ENCODE peak calls at places on chromosomes 6 and 20, in nine cellular contexts. I, P, J, D, W, U, C, N and Z are unnamed samples.

GRCh38 chr6:43628392-43629103 is 516 bp downstream of the GTPBP2 start:
- DNase-seq in W (peak; percentile 72), U (no peak), I (no peak), N (peak; percentile 51), D (peak; percentile 66), P (peak; percentile 62), J (peak; percentile 75), C (peak; percentile 76), Z (peak; percentile 75)

GRCh38 chr6:74870403-74870802 is 335.4 kb downstream of the COL12A1 start:
- DNase-seq in D (no peak), I (no peak), N (no peak), U (no peak), J (no peak), W (peak; percentile 1), C (no peak), P (peak; percentile 23), Z (no peak)

GRCh38 chr6:121607716-121608115 is 172.3 kb downstream of the GJA1 start:
- DNase-seq in W (no peak), I (no peak), D (no peak), J (no peak), N (no peak), C (no peak), U (no peak), P (no peak), Z (no peak)

GRCh38 chr6:138004423-138005287 is 102.6 kb downstream of the PERP start:
- DNase-seq in C (peak; percentile 35), U (no peak), P (no peak), I (no peak), D (no peak), W (peak; percentile 53), J (no peak), N (no peak), Z (no peak)

GRCh38 chr6:17986656-17987575 is 519 bp downstream of the KIF13A start:
- DNase-seq in N (peak; percentile 52), I (peak; percentile 53), P (peak; percentile 63), D (peak; percentile 75), W (peak; percentile 52), C (peak; percentile 42), U (peak; percentile 61), J (peak; percentile 67), Z (peak; percentile 77)

GRCh38 chr6:101268541-101268940 is 125.0 kb upstream of the GRIK2 start:
- DNase-seq in J (no peak), N (no peak), I (no peak), D (no peak), C (no peak), P (no peak), U (no peak), W (peak; percentile 15), Z (no peak)

GRCh38 chr6:166411271-166411670 is 28.5 kb upstream of the MPC1 start:
- DNase-seq in P (no peak), J (no peak), N (no peak), U (no peak), I (no peak), C (no peak), W (no peak), D (no peak), Z (no peak)

GRCh38 chr6:127115032-127115661 is 3.3 kb upstream of the RSPO3 start:
- DNase-seq in N (no peak), U (no peak), P (no peak), D (no peak), W (no peak), C (no peak), I (no peak), J (no peak), Z (no peak)

GRCh38 chr6:144314003-144314485 is 28.9 kb downstream of the UTRN start:
- DNase-seq in I (peak; percentile 59), C (no peak), W (no peak), U (no peak), N (no peak), J (no peak), P (no peak), D (peak; percentile 93), Z (no peak)

GRCh38 chr6:42451146-42451594 is 556 bp downstream of the TRERF1 start:
- DNase-seq in P (no peak), C (no peak), U (no peak), W (no peak), N (no peak), D (no peak), I (no peak), J (no peak), Z (peak; percentile 25)

GRCh38 chr6:54053893-54054391 is 57.3 kb upstream of the MLIP start:
- DNase-seq in U (no peak), D (peak; percentile 45), I (peak; percentile 38), P (peak; percentile 63), J (no peak), C (no peak), N (no peak), W (peak; percentile 74), Z (peak; percentile 75)

GRCh38 chr6:134521116-134521501 is 203.2 kb upstream of the SGK1 start:
- DNase-seq in N (peak; percentile 53), C (no peak), D (peak; percentile 29), I (no peak), P (no peak), W (no peak), J (no peak), U (no peak), Z (no peak)

GRCh38 chr6:96907498-96907897 is 9.8 kb upstream of the NDUFAF4 start:
- DNase-seq in N (no peak), C (no peak), P (no peak), J (no peak), W (no peak), I (no peak), U (no peak), D (no peak), Z (no peak)

DNA sequence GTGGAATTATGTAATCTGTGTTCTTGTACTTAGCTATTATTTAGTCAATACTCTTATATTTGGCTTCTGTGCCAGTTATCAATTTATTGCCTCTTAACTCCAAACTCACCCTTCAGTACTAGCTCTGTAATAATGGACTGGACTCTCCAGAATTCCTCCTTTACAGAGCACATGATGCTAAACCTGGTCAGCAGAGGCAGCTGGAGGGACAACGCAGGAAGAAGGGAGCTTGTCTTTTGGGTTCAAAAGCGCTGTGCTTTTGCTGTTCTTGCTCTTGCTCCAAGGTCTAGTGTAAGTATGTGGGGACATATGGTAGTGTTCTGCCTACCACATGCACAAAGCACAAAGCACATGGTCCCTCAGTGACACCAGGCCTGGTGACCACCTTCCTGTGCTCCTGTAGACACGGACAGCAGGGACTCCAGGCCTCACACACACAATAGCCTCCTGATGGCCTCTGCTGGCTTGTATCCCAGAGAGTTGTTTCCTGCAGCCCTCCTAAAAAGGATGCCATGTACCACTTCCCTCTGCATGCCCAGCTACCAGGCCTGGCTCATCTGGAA is 46.1 kb downstream of the CHD6 start:
- DNase-seq in N (no peak), J (no peak), U (no peak), P (no peak), I (no peak), D (no peak), C (no peak), W (no peak), Z (no peak)
- H3K4me1 ChIP-seq in N (peaks cover 91% of the 10 kb centered on the region), J (peaks cover 5% of the 10 kb centered on the region), U (no peaks in the 10 kb centered on the region), P (peaks cover 36% of the 10 kb centered on the region), I (peaks cover 47% of the 10 kb centered on the region), D (peaks cover 43% of the 10 kb centered on the region), C (peaks cover 3% of the 10 kb centered on the region), W (peaks cover 8% of the 10 kb centered on the region), Z (peaks cover 6% of the 10 kb centered on the region)

DNA sequence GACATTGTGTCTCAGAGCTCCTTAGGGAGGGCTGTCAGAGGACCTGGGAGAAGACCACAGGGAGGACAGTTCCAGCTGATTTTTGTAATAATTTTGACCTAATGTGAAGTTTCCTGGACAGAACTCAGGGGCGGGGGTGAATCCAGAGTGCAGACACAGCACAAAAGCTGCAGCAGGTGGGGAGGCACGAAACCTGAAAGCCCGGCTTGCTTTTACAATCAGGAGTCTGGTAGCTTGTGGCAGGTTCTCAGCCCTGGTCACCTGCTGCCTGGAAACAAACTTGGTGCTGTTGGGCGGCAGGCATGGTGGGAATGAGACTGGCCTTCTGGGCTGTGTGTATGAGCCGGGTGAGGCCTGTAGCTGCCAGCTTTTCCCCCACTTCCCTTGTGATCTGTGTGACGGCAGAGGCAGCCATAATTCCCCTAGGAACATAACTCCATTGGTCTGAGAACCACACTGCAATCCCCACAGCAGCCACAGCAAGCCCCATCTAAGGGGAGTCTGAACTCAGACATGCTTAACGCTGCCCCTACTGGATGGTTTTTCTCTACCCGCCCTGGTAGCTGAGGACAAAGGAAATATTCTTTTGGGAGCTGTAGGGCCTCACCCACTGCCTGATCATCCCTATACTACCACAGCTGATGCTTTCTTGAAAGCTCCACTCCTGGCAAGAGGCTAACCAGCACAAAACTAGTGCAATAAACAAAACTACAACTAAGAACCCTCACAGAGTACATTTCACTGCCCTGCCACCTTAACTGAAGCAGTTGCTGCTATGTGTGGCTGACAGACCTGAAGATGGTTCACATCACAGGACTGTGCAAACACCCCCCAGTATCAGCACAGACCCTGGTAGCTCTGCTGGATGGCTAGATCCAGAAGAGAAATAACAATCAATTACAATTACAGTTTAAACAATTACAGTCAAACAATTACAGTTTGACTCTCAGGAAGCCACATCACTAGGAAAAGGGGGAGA is 1055.1 kb upstream of the GJE1 start:
- DNase-seq in N (no peak), I (no peak), C (peak; percentile 55), D (no peak), J (peak; percentile 74), W (peak; percentile 56), P (no peak), U (no peak), Z (peak; percentile 3)
- TF ChIP-seq CTCF in N (no peak), I (no peak), C (peak; percentile 51), D (no peak), J (peak; percentile 68), W (peak; percentile 37), P (no peak), U (no peak), Z (no peak)

GRCh38 chr20:41599699-41600104 is 18.5 kb downstream of the CHD6 start:
- DNase-seq in W (no peak), C (no peak), U (no peak), D (no peak), P (no peak), I (no peak), N (no peak), J (no peak), Z (no peak)
- H3K9me3 ChIP-seq in W (peaks cover 62% of the 10 kb centered on the region), C (no peaks in the 10 kb centered on the region), U (peaks cover 54% of the 10 kb centered on the region), D (no peaks in the 10 kb centered on the region), P (peaks cover 32% of the 10 kb centered on the region), I (peaks cover 43% of the 10 kb centered on the region), N (peaks cover 19% of the 10 kb centered on the region), J (peaks cover 21% of the 10 kb centered on the region), Z (peaks cover 65% of the 10 kb centered on the region)

DNA sequence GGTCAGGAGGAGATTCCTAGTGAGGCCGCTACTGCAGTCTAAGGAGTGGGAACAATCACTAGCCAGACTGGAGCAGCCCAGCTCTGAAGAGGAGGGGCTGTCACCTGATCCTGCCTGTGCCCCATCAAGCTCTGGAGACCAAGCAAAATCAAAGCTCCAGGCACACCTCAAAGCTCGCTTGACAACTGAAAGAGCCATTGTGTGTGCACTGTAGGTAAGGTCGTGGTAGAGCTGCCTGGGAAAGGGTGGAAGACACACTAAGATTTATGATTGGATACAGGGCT is 58.2 kb downstream of the CSE1L start:
- DNase-seq in N (no peak), U (no peak), J (peak; percentile 52), C (peak; percentile 67), D (peak; percentile 61), I (no peak), P (no peak), W (no peak), Z (no peak)
- H3K4me1 ChIP-seq in N (peaks cover 9% of the 10 kb centered on the region), U (no peaks in the 10 kb centered on the region), J (no peaks in the 10 kb centered on the region), C (peaks cover 15% of the 10 kb centered on the region), D (peaks cover 3% of the 10 kb centered on the region), I (no peaks in the 10 kb centered on the region), P (no peaks in the 10 kb centered on the region), W (no peaks in the 10 kb centered on the region), Z (no peaks in the 10 kb centered on the region)

GRCh38 chr6:13384506-13384905 is 56.2 kb upstream of the TBC1D7 start:
- DNase-seq in N (no peak), U (no peak), W (no peak), D (no peak), P (no peak), C (no peak), I (no peak), J (no peak), Z (no peak)
- TF ChIP-seq CTCF in N (no peak), U (no peak), W (no peak), D (no peak), P (no peak), C (no peak), I (no peak), J (no peak), Z (no peak)